ENCODE peak calls at places on chromosome 9, in nine cellular contexts. W, A, C, R, O, I, U, F and P are unnamed samples.
A peak's percentile ranks its signal among the peaks of the same experiment; 100 is the strongest.

GRCh38 chr9:108838017-108838416 is 17.8 kb downstream of the ACTL7B start:
- DNase-seq in W (no peak), A (no peak), C (peak; percentile 78), R (no peak), O (peak; percentile 20), I (peak; percentile 13), U (no peak), F (no peak), P (no peak)

GRCh38 chr9:69937358-69937757 is 106.3 kb upstream of the MAMDC2 start:
- DNase-seq in W (no peak), A (no peak), C (peak; percentile 52), R (no peak), O (peak; percentile 47), I (peak; percentile 17), U (no peak), F (no peak), P (no peak)

GRCh38 chr9:127927457-127928231 is 2.9 kb downstream of the PIP5KL1 start:
- DNase-seq in W (no peak), A (no peak), C (no peak), R (no peak), O (no peak), I (no peak), U (peak; percentile 77), F (peak; percentile 73), P (no peak)

GRCh38 chr9:112380102-112380581 is at the start of gene HSDL2:
- DNase-seq in W (no peak), A (no peak), C (peak; percentile 70), R (peak; percentile 25), O (peak; percentile 28), I (peak; percentile 35), U (no peak), F (no peak), P (peak; percentile 48)

GRCh38 chr9:16918920-16919319 is 48.5 kb upstream of the BNC2 start:
- DNase-seq in W (no peak), A (no peak), C (no peak), R (no peak), O (no peak), I (no peak), U (no peak), F (no peak), P (no peak)

GRCh38 chr9:135887585-135888050 is 19.7 kb downstream of the CAMSAP1 start:
- DNase-seq in W (no peak), A (no peak), C (no peak), R (no peak), O (no peak), I (no peak), U (no peak), F (peak; percentile 77), P (no peak)

GRCh38 chr9:108103294-108103693 is 613.7 kb upstream of the KLF4 start:
- DNase-seq in W (no peak), A (no peak), C (peak; percentile 33), R (no peak), O (peak; percentile 63), I (peak; percentile 48), U (no peak), F (no peak), P (peak; percentile 74)

GRCh38 chr9:127349483-127350127 is 47.4 kb upstream of the SLC2A8 start:
- DNase-seq in W (no peak), A (no peak), C (no peak), R (no peak), O (no peak), I (no peak), U (no peak), F (no peak), P (no peak)

GRCh38 chr9:123544007-123544827 is 188.2 kb downstream of the CRB2 start:
- DNase-seq in W (no peak), A (no peak), C (peak; percentile 67), R (peak; percentile 53), O (peak; percentile 54), I (peak; percentile 46), U (peak; percentile 12), F (no peak), P (peak; percentile 67)

GRCh38 chr9:69933445-69933844 is 110.2 kb upstream of the MAMDC2 start:
- DNase-seq in W (no peak), A (no peak), C (no peak), R (no peak), O (no peak), I (no peak), U (no peak), F (no peak), P (no peak)

GRCh38 chr9:6910032-6910431 is 152.3 kb downstream of the KDM4C start:
- DNase-seq in W (no peak), A (no peak), C (peak; percentile 67), R (peak; percentile 52), O (peak; percentile 34), I (peak; percentile 25), U (no peak), F (no peak), P (peak; percentile 47)
- TF ChIP-seq CTCF in W (peak; percentile 67), A (no peak), C (peak; percentile 48), R (peak; percentile 69), O (peak; percentile 60), I (peak; percentile 62), U (peak; percentile 46), F (no peak), P (peak; percentile 60)

DNA sequence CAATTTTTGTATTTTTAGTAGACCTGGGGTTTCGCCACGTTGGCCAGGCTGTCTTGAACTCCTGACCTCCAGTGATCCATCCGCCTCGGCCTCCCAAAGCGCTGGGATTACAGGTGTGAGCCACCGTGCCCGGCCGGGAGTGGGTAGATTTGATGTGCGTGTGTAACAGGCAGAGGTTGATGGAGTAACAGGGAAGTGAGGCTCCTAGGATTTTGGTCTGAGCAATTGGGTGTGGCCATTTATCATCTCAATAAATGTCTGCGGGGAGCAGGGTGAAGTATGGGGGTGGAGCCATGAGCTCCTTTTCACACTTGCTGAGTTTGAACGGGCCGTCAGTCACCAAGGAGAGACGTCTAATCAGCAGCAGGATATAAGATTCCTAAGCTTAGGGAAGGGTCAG is 1.2 kb upstream of the REXO4 start:
- DNase-seq in W (no peak), A (no peak), C (peak; percentile 46), R (no peak), O (no peak), I (no peak), U (no peak), F (no peak), P (no peak)
- H3K4me3 ChIP-seq in W (peak overlapping the region; percentile 83), A (no peak overlapping the region), C (no peak overlapping the region), R (peak overlapping the region; percentile 98), O (no peak overlapping the region), I (no peak overlapping the region), U (peak overlapping the region; percentile 96), F (no peak overlapping the region), P (peak overlapping the region; percentile 89)

DNA sequence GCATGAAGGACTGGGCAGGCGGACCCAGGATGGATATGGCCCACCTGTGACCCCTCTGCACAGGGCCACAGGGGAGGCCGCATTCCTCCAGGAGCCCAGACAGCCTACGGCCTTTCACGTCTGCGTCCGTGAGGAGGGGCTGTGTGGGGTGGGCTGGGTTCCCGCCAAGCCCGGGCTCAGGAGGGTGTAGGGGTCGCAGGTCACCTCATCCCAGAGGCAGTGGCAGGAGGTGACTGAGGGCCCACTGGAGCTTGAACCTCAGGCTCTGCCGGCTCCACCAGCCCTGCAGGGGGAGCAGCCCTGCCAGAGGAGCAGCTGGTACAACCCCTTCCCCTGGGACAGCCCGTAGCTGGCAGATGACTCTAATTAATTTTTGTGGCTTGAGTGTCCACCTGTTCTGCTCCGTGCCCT is 40.7 kb upstream of the CACNA1B start:
- DNase-seq in W (no peak), A (no peak), C (no peak), R (no peak), O (no peak), I (no peak), U (no peak), F (no peak), P (no peak)
- TF ChIP-seq CTCF in W (no peak), A (no peak), C (no peak), R (no peak), O (no peak), I (no peak), U (no peak), F (no peak), P (no peak)

GRCh38 chr9:125749287-125749935 is 2.2 kb downstream of the PBX3 start:
- DNase-seq in W (no peak), A (no peak), C (no peak), R (no peak), O (no peak), I (no peak), U (no peak), F (no peak), P (peak; percentile 31)
- H3K4me3 ChIP-seq in W (peak overlapping the region; percentile 91), A (peak overlapping the region; percentile 77), C (peak overlapping the region; percentile 69), R (no peak overlapping the region), O (peak overlapping the region; percentile 99), I (peak overlapping the region; percentile 85), U (no peak overlapping the region), F (peak overlapping the region; percentile 87), P (peak overlapping the region; percentile 89)

GRCh38 chr9:134840511-134840910 is 40.1 kb upstream of the FCN2 start:
- DNase-seq in W (no peak), A (no peak), C (no peak), R (no peak), O (no peak), I (no peak), U (no peak), F (no peak), P (no peak)

GRCh38 chr9:134838651-134839431 is 41.8 kb upstream of the FCN2 start:
- DNase-seq in W (no peak), A (no peak), C (no peak), R (no peak), O (no peak), I (no peak), U (no peak), F (no peak), P (no peak)

GRCh38 chr9:134837529-134837928 is 43.1 kb upstream of the FCN2 start:
- DNase-seq in W (no peak), A (no peak), C (no peak), R (no peak), O (peak; percentile 25), I (peak; percentile 30), U (no peak), F (no peak), P (no peak)

GRCh38 chr9:134841180-134841904 is 39.3 kb upstream of the FCN2 start:
- DNase-seq in W (no peak), A (no peak), C (no peak), R (no peak), O (no peak), I (no peak), U (no peak), F (no peak), P (no peak)

GRCh38 chr9:134839441-134840125 is 41.0 kb upstream of the FCN2 start:
- DNase-seq in W (no peak), A (no peak), C (no peak), R (no peak), O (no peak), I (no peak), U (no peak), F (no peak), P (no peak)
- TF ChIP-seq CTCF in W (peak; percentile 16), A (no peak), C (no peak), R (no peak), O (no peak), I (no peak), U (peak; percentile 51), F (no peak), P (no peak)

GRCh38 chr9:95382433-95382832 is 64.9 kb upstream of the FANCC start:
- DNase-seq in W (no peak), A (no peak), C (no peak), R (no peak), O (no peak), I (no peak), U (peak; percentile 12), F (no peak), P (no peak)
- H3K4me3 ChIP-seq in W (no peak overlapping the region), A (no peak overlapping the region), C (no peak overlapping the region), R (no peak overlapping the region), O (no peak overlapping the region), I (no peak overlapping the region), U (peak overlapping the region; percentile 43), F (no peak overlapping the region), P (no peak overlapping the region)

GRCh38 chr9:87683751-87684626 is 41.9 kb upstream of the CTSL start:
- DNase-seq in W (no peak), A (no peak), C (no peak), R (no peak), O (no peak), I (no peak), U (no peak), F (no peak), P (no peak)
- TF ChIP-seq CTCF in W (no peak), A (no peak), C (no peak), R (no peak), O (no peak), I (no peak), U (no peak), F (no peak), P (no peak)